ENCODE peak calls at places on chromosomes 1 and 21, in nine cellular contexts. A is activated CD4-positive, alpha-beta T cell treated with anti-CD3 and anti-CD28 coated beads, Interleukin-2, amount 50 U/mL, for 48 hours; B is hepatocyte; V is non-pigmented ciliary epithelial cell; N is omental fat pad; U is endothelial cell; T is ecto neural progenitor cell; L is IMR-90; S is activated CD8-positive, alpha-beta memory T cell treated with anti-CD3 and anti-CD28 coated beads for 1 hour. F is an unnamed sample.

GRCh38 chr1:20440785-20441200 is 45.2 kb downstream of the CAMK2N1 start:
- DNase-seq in U (peak; percentile 58), T (peak; percentile 63), S (no peak), L (peak; percentile 47), A (peak; percentile 61), V (no peak), N (no peak), B (peak; percentile 47), F (no peak)

GRCh38 chr1:52032785-52033131 is 852 bp downstream of the KTI12 start:
- DNase-seq in V (no peak), T (peak; percentile 59), N (peak; percentile 24), U (peak; percentile 13), B (peak; percentile 56), S (no peak), L (peak; percentile 60), A (peak; percentile 25), F (no peak)

GRCh38 chr1:52709016-52709415 is 10.9 kb upstream of the COA7 start:
- DNase-seq in V (no peak), B (no peak), N (no peak), S (no peak), L (no peak), A (no peak), U (no peak), T (no peak), F (no peak)

GRCh38 chr1:84755216-84755615 is 65.0 kb upstream of the SSX2IP start:
- DNase-seq in L (no peak), S (no peak), A (no peak), T (no peak), N (no peak), V (no peak), B (no peak), U (no peak), F (no peak)

GRCh38 chr1:44390277-44390676 is 14.8 kb upstream of the RNF220 start:
- DNase-seq in B (peak; percentile 15), T (no peak), A (no peak), U (no peak), V (peak; percentile 70), S (no peak), L (peak; percentile 85), N (no peak), F (no peak)

GRCh38 chr1:6016191-6016865 is 24.1 kb upstream of the NPHP4 start:
- DNase-seq in V (peak; percentile 28), U (no peak), A (no peak), T (no peak), B (no peak), N (no peak), L (peak; percentile 71), S (no peak), F (no peak)

GRCh38 chr1:36965301-36966159 is 68.8 kb downstream of the GRIK3 start:
- DNase-seq in N (no peak), V (no peak), U (no peak), L (no peak), A (no peak), S (no peak), T (no peak), B (no peak), F (no peak)

GRCh38 chr1:205983925-205984725 is 19.1 kb downstream of the RAB7B start:
- DNase-seq in A (peak; percentile 52), S (no peak), U (peak; percentile 69), V (no peak), L (peak; percentile 55), B (peak; percentile 84), N (no peak), T (peak; percentile 72), F (no peak)

GRCh38 chr1:41418868-41419583 is 57.8 kb downstream of the FOXO6 start:
- DNase-seq in S (no peak), L (peak; percentile 84), A (no peak), U (no peak), V (no peak), B (peak; percentile 48), N (peak; percentile 34), T (no peak), F (no peak)

GRCh38 chr1:203150511-203151297 is 23.2 kb downstream of the ADORA1 start:
- DNase-seq in B (no peak), N (no peak), V (no peak), A (no peak), L (no peak), U (no peak), S (no peak), T (no peak), F (no peak)

GRCh38 chr21:14836950-14837349 is 227.8 kb downstream of the NRIP1 start:
- DNase-seq in B (no peak), U (no peak), S (no peak), T (no peak), L (peak; percentile 59), N (no peak), A (no peak), V (no peak), F (no peak)

GRCh38 chr21:34846214-34846575 is 177.4 kb downstream of the CLIC6 start:
- DNase-seq in N (no peak), B (no peak), V (no peak), S (no peak), T (no peak), L (no peak), A (no peak), U (no peak), F (no peak)